ENCODE peak calls at places on chromosomes 2 and 18, in nine cellular contexts. One of them, this sample, is unnamed.

GRCh38 chr2:134148843-134149472 is 104.9 kb upstream of the MGAT5 start:
- DNase-seq in neural crest cell: no peak
- DNase-seq in fibroblast of mammary gland: peak
- DNase-seq in mesothelial cell of epicardium: no peak
- DNase-seq in endothelial cell of umbilical vein: no peak
- DNase-seq in GM20000: no peak
- DNase-seq in prostate gland: no peak
- DNase-seq in OCI-LY7: no peak
- DNase-seq in GM13976: no peak
- DNase-seq in this sample: no peak

GRCh38 chr2:69918391-69918790 is 3.5 kb downstream of the MXD1 start:
- DNase-seq in neural crest cell: no peak
- DNase-seq in fibroblast of mammary gland: no peak
- DNase-seq in mesothelial cell of epicardium: no peak
- DNase-seq in endothelial cell of umbilical vein: no peak
- DNase-seq in GM20000: no peak
- DNase-seq in prostate gland: no peak
- DNase-seq in OCI-LY7: peak
- DNase-seq in GM13976: no peak
- DNase-seq in this sample: no peak

GRCh38 chr2:172885996-172886395 is 150.4 kb downstream of the RAPGEF4 start:
- DNase-seq in neural crest cell: no peak
- DNase-seq in fibroblast of mammary gland: no peak
- DNase-seq in mesothelial cell of epicardium: no peak
- DNase-seq in endothelial cell of umbilical vein: no peak
- DNase-seq in GM20000: no peak
- DNase-seq in prostate gland: no peak
- DNase-seq in OCI-LY7: no peak
- DNase-seq in GM13976: no peak
- DNase-seq in this sample: no peak

GRCh38 chr2:177275041-177275440 is 10.5 kb upstream of the NFE2L2 start:
- DNase-seq in neural crest cell: no peak
- DNase-seq in fibroblast of mammary gland: peak
- DNase-seq in mesothelial cell of epicardium: no peak
- DNase-seq in endothelial cell of umbilical vein: peak
- DNase-seq in GM20000: no peak
- DNase-seq in prostate gland: peak
- DNase-seq in OCI-LY7: no peak
- DNase-seq in GM13976: no peak
- DNase-seq in this sample: no peak

GRCh38 chr18:8625693-8626092 is 16.5 kb downstream of the RAB12 start:
- DNase-seq in neural crest cell: no peak
- DNase-seq in fibroblast of mammary gland: no peak
- DNase-seq in mesothelial cell of epicardium: no peak
- DNase-seq in endothelial cell of umbilical vein: no peak
- DNase-seq in GM20000: no peak
- DNase-seq in prostate gland: no peak
- DNase-seq in OCI-LY7: no peak
- DNase-seq in GM13976: no peak
- DNase-seq in this sample: no peak

GRCh38 chr18:49342690-49343089 is 117.8 kb downstream of the DYM start:
- DNase-seq in neural crest cell: no peak
- DNase-seq in fibroblast of mammary gland: no peak
- DNase-seq in mesothelial cell of epicardium: no peak
- DNase-seq in endothelial cell of umbilical vein: no peak
- DNase-seq in GM20000: no peak
- DNase-seq in prostate gland: no peak
- DNase-seq in OCI-LY7: no peak
- DNase-seq in GM13976: no peak
- DNase-seq in this sample: no peak

GRCh38 chr2:186734957-186735734 is 41.3 kb downstream of the FAM171B start:
- DNase-seq in neural crest cell: no peak
- DNase-seq in fibroblast of mammary gland: no peak
- DNase-seq in mesothelial cell of epicardium: no peak
- DNase-seq in endothelial cell of umbilical vein: no peak
- DNase-seq in GM20000: no peak
- DNase-seq in prostate gland: no peak
- DNase-seq in OCI-LY7: no peak
- DNase-seq in GM13976: no peak
- DNase-seq in this sample: no peak

GRCh38 chr2:216112926-216113325 is 3.8 kb downstream of the XRCC5 start:
- DNase-seq in neural crest cell: no peak
- DNase-seq in fibroblast of mammary gland: no peak
- DNase-seq in mesothelial cell of epicardium: no peak
- DNase-seq in endothelial cell of umbilical vein: no peak
- DNase-seq in GM20000: no peak
- DNase-seq in prostate gland: no peak
- DNase-seq in OCI-LY7: no peak
- DNase-seq in GM13976: no peak
- DNase-seq in this sample: no peak

GRCh38 chr2:71592181-71592711 is 138.9 kb downstream of the DYSF start:
- DNase-seq in neural crest cell: no peak
- DNase-seq in fibroblast of mammary gland: no peak
- DNase-seq in mesothelial cell of epicardium: no peak
- DNase-seq in endothelial cell of umbilical vein: peak
- DNase-seq in GM20000: no peak
- DNase-seq in prostate gland: no peak
- DNase-seq in OCI-LY7: no peak
- DNase-seq in GM13976: no peak
- DNase-seq in this sample: peak

GRCh38 chr2:71587509-71588073 is 134.2 kb downstream of the DYSF start:
- DNase-seq in neural crest cell: no peak
- DNase-seq in fibroblast of mammary gland: no peak
- DNase-seq in mesothelial cell of epicardium: no peak
- DNase-seq in endothelial cell of umbilical vein: no peak
- DNase-seq in GM20000: no peak
- DNase-seq in prostate gland: no peak
- DNase-seq in OCI-LY7: no peak
- DNase-seq in GM13976: no peak
- DNase-seq in this sample: no peak

GRCh38 chr2:71591044-71591443 is 137.7 kb downstream of the DYSF start:
- DNase-seq in neural crest cell: no peak
- DNase-seq in fibroblast of mammary gland: no peak
- DNase-seq in mesothelial cell of epicardium: no peak
- DNase-seq in endothelial cell of umbilical vein: no peak
- DNase-seq in GM20000: no peak
- DNase-seq in prostate gland: no peak
- DNase-seq in OCI-LY7: no peak
- DNase-seq in GM13976: no peak
- DNase-seq in this sample: no peak

GRCh38 chr2:71588497-71588896 is 135.1 kb downstream of the DYSF start:
- DNase-seq in neural crest cell: no peak
- DNase-seq in fibroblast of mammary gland: no peak
- DNase-seq in mesothelial cell of epicardium: no peak
- DNase-seq in endothelial cell of umbilical vein: no peak
- DNase-seq in GM20000: no peak
- DNase-seq in prostate gland: no peak
- DNase-seq in OCI-LY7: no peak
- DNase-seq in GM13976: no peak
- DNase-seq in this sample: no peak

GRCh38 chr2:71589763-71590162 is 136.4 kb downstream of the DYSF start:
- DNase-seq in neural crest cell: no peak
- DNase-seq in fibroblast of mammary gland: no peak
- DNase-seq in mesothelial cell of epicardium: no peak
- DNase-seq in endothelial cell of umbilical vein: no peak
- DNase-seq in GM20000: no peak
- DNase-seq in prostate gland: no peak
- DNase-seq in OCI-LY7: no peak
- DNase-seq in GM13976: no peak
- DNase-seq in this sample: peak
- TF ChIP-seq CTCF in neural crest cell: no peak
- TF ChIP-seq CTCF in fibroblast of mammary gland: no peak
- TF ChIP-seq CTCF in mesothelial cell of epicardium: no peak
- TF ChIP-seq CTCF in endothelial cell of umbilical vein: no peak
- TF ChIP-seq CTCF in GM20000: no peak
- TF ChIP-seq CTCF in prostate gland: no peak
- TF ChIP-seq CTCF in OCI-LY7: no peak
- TF ChIP-seq CTCF in GM13976: no peak
- TF ChIP-seq CTCF in this sample: no peak

GRCh38 chr2:112150851-112151250 is 12.7 kb downstream of the FBLN7 start:
- DNase-seq in neural crest cell: no peak
- DNase-seq in fibroblast of mammary gland: no peak
- DNase-seq in mesothelial cell of epicardium: no peak
- DNase-seq in endothelial cell of umbilical vein: no peak
- DNase-seq in GM20000: no peak
- DNase-seq in prostate gland: no peak
- DNase-seq in OCI-LY7: no peak
- DNase-seq in GM13976: no peak
- DNase-seq in this sample: no peak

GRCh38 chr2:112153179-112153490 is 14.9 kb downstream of the FBLN7 start:
- DNase-seq in neural crest cell: no peak
- DNase-seq in fibroblast of mammary gland: peak
- DNase-seq in mesothelial cell of epicardium: no peak
- DNase-seq in endothelial cell of umbilical vein: no peak
- DNase-seq in GM20000: no peak
- DNase-seq in prostate gland: no peak
- DNase-seq in OCI-LY7: no peak
- DNase-seq in GM13976: no peak
- DNase-seq in this sample: no peak

GRCh38 chr2:112152476-112153178 is 14.4 kb downstream of the FBLN7 start:
- DNase-seq in neural crest cell: no peak
- DNase-seq in fibroblast of mammary gland: peak
- DNase-seq in mesothelial cell of epicardium: no peak
- DNase-seq in endothelial cell of umbilical vein: no peak
- DNase-seq in GM20000: no peak
- DNase-seq in prostate gland: no peak
- DNase-seq in OCI-LY7: no peak
- DNase-seq in GM13976: no peak
- DNase-seq in this sample: no peak

GRCh38 chr2:112151275-112151674 is 13.1 kb downstream of the FBLN7 start:
- DNase-seq in neural crest cell: no peak
- DNase-seq in fibroblast of mammary gland: peak
- DNase-seq in mesothelial cell of epicardium: no peak
- DNase-seq in endothelial cell of umbilical vein: no peak
- DNase-seq in GM20000: no peak
- DNase-seq in prostate gland: no peak
- DNase-seq in OCI-LY7: no peak
- DNase-seq in GM13976: no peak
- DNase-seq in this sample: no peak

DNA sequence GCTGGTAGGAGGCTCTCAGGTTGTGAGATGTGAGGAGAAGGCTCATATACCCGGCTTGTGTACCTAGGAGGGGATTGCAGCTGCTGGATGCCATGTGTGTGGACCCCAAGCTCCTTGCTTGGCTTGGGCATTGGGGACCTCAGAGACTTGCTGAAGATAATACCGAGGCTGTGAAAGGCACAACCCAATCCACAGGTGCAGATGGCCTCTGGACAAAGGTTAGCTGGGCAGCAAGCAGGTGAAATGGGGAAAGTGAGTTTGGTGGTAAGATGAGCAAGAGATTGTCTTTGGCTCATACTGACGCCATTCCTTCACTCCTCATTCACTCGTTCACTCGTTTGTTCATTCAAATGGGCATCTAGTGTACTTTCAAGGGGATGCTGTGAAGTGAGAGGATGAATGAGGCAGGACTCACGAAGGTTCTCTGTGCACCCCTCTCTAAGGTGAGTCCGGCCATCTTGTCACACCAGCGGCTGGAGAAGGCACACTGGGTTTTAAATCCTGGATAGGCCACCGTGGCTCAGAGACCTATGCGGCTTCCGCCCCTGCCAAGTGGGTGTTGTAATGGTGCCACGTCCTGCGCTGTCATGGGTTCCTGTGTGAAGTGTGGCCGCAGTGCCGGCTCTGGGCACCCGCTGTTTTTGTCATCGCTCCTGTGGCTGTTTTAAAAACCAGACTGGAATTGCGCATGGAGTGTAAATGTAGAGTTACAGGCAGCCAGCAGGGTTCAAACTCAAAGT is 13.7 kb downstream of the FBLN7 start:
- DNase-seq in neural crest cell: no peak
- DNase-seq in fibroblast of mammary gland: no peak
- DNase-seq in mesothelial cell of epicardium: no peak
- DNase-seq in endothelial cell of umbilical vein: no peak
- DNase-seq in GM20000: no peak
- DNase-seq in prostate gland: no peak
- DNase-seq in OCI-LY7: no peak
- DNase-seq in GM13976: no peak
- DNase-seq in this sample: no peak
- TF ChIP-seq CTCF in neural crest cell: no peak
- TF ChIP-seq CTCF in fibroblast of mammary gland: no peak
- TF ChIP-seq CTCF in mesothelial cell of epicardium: no peak
- TF ChIP-seq CTCF in endothelial cell of umbilical vein: no peak
- TF ChIP-seq CTCF in GM20000: no peak
- TF ChIP-seq CTCF in prostate gland: no peak
- TF ChIP-seq CTCF in OCI-LY7: no peak
- TF ChIP-seq CTCF in GM13976: no peak
- TF ChIP-seq CTCF in this sample: no peak

DNA sequence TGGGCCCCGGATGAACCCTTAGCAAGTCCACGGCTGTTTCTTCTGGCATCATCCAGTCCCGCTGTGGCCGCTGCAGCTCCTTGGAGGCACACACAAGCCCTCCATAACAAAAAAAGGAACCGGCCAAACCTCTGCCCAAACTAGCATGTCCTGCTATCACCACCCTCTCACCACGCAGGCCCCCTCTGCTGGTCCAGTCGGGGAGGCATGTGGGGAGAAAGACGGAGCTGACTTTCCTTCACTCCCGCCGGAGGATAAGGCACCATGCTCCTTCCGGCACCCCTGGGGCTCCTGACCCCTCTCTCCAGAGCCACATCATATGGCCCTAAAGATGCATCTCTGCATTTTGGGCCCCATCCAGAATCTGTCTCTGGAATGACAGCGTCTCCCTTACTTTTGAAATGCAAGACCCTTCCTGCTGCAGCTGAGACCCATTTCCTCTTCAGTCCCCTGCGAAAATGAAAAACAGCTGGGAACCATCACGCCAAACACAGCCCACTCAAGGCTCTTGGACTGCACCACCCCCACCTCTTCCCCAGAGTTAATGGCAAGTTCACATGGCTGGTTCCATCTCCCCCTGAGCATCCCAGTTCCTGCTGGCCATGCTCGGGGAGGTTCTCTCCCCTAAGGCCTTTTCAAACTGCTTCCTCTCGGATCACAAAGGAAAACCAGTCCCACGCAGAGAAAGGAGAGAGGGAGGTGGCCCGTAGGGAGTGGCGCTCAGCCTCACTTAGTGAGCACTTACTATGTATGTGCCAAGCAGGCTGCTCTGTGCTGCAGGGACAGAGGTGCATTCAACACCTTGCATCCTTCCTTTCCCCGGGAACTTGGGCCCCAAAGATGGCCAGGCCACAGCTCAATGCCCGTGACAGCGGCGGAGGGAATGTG is 35.2 kb upstream of the MLPH start:
- DNase-seq in neural crest cell: no peak
- DNase-seq in fibroblast of mammary gland: peak
- DNase-seq in mesothelial cell of epicardium: no peak
- DNase-seq in endothelial cell of umbilical vein: no peak
- DNase-seq in GM20000: no peak
- DNase-seq in prostate gland: no peak
- DNase-seq in OCI-LY7: no peak
- DNase-seq in GM13976: no peak
- DNase-seq in this sample: no peak
- TF ChIP-seq CTCF in neural crest cell: no peak
- TF ChIP-seq CTCF in fibroblast of mammary gland: peak
- TF ChIP-seq CTCF in mesothelial cell of epicardium: no peak
- TF ChIP-seq CTCF in endothelial cell of umbilical vein: no peak
- TF ChIP-seq CTCF in GM20000: no peak
- TF ChIP-seq CTCF in prostate gland: no peak
- TF ChIP-seq CTCF in OCI-LY7: no peak
- TF ChIP-seq CTCF in GM13976: no peak
- TF ChIP-seq CTCF in this sample: no peak

DNA sequence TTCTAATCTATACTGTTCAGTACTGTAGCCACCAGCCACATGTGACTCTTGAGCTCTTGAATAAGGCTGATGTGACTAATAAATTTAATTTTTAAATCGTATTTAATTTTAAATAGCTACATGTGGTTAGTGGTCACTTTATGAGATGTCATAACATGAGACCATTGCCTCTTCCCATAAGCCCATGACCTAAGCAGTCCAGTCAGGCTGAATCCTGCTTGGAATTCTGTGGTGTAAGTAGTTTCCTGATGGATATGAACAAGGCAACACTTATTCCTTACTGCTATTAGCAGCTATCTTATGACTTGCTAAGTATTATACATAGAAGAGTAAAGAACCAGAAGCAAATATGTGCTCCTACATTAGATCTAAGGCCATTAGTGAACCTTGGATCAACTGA is 150.0 kb downstream of the DIS3L2 start:
- DNase-seq in neural crest cell: no peak
- DNase-seq in fibroblast of mammary gland: no peak
- DNase-seq in mesothelial cell of epicardium: no peak
- DNase-seq in endothelial cell of umbilical vein: no peak
- DNase-seq in GM20000: no peak
- DNase-seq in prostate gland: no peak
- DNase-seq in OCI-LY7: no peak
- DNase-seq in GM13976: no peak
- DNase-seq in this sample: no peak
- TF ChIP-seq CTCF in neural crest cell: no peak
- TF ChIP-seq CTCF in fibroblast of mammary gland: no peak
- TF ChIP-seq CTCF in mesothelial cell of epicardium: no peak
- TF ChIP-seq CTCF in endothelial cell of umbilical vein: no peak
- TF ChIP-seq CTCF in GM20000: no peak
- TF ChIP-seq CTCF in prostate gland: no peak
- TF ChIP-seq CTCF in OCI-LY7: no peak
- TF ChIP-seq CTCF in GM13976: no peak
- TF ChIP-seq CTCF in this sample: no peak

This sample was measured in nephron progenitor cell.